ENCODE peak calls at places on chromosomes 4 and X, in nine cellular contexts. One of them, this sample, is unnamed.

GRCh38 chr4:86054676-86055075 is 305.2 kb downstream of the MAPK10 start:
- DNase-seq in A549: no peak
- DNase-seq in psoas muscle: no peak
- DNase-seq in spleen: no peak
- DNase-seq in ascending aorta: no peak
- DNase-seq in CD4-positive, alpha-beta memory T cell: no peak
- DNase-seq in neuronal stem cell: no peak
- DNase-seq in RWPE2: no peak
- DNase-seq in neural progenitor cell: no peak
- DNase-seq in this sample: no peak

GRCh38 chrX:38941675-38942074 is 140.4 kb downstream of the MID1IP1 start:
- DNase-seq in CD4-positive, alpha-beta memory T cell: no peak
- DNase-seq in spleen: no peak
- DNase-seq in neuronal stem cell: no peak
- DNase-seq in A549: no peak
- DNase-seq in RWPE2: no peak
- DNase-seq in neural progenitor cell: no peak
- DNase-seq in ascending aorta: no peak
- DNase-seq in psoas muscle: no peak
- DNase-seq in this sample: no peak

GRCh38 chrX:45344597-45344996 is 143.9 kb upstream of the DIPK2B start:
- DNase-seq in CD4-positive, alpha-beta memory T cell: no peak
- DNase-seq in A549: no peak
- DNase-seq in neuronal stem cell: no peak
- DNase-seq in psoas muscle: no peak
- DNase-seq in neural progenitor cell: no peak
- DNase-seq in spleen: no peak
- DNase-seq in ascending aorta: no peak
- DNase-seq in RWPE2: no peak
- DNase-seq in this sample: no peak

GRCh38 chr4:186844059-186844681 is 120.5 kb upstream of the FAT1 start:
- DNase-seq in CD4-positive, alpha-beta memory T cell: no peak
- DNase-seq in psoas muscle: no peak
- DNase-seq in ascending aorta: no peak
- DNase-seq in RWPE2: no peak
- DNase-seq in neural progenitor cell: peak; percentile 86
- DNase-seq in neuronal stem cell: peak; percentile 69
- DNase-seq in spleen: no peak
- DNase-seq in A549: no peak
- DNase-seq in this sample: no peak

GRCh38 chrX:63513825-63514574 is 162.9 kb upstream of the SPIN4 start:
- DNase-seq in neuronal stem cell: no peak
- DNase-seq in ascending aorta: no peak
- DNase-seq in neural progenitor cell: no peak
- DNase-seq in psoas muscle: no peak
- DNase-seq in spleen: no peak
- DNase-seq in RWPE2: no peak
- DNase-seq in CD4-positive, alpha-beta memory T cell: no peak
- DNase-seq in A549: no peak
- DNase-seq in this sample: no peak

GRCh38 chrX:140099221-140099620 is 133.9 kb upstream of the CXorf66 start:
- DNase-seq in A549: no peak
- DNase-seq in ascending aorta: no peak
- DNase-seq in neuronal stem cell: no peak
- DNase-seq in neural progenitor cell: peak; percentile 40
- DNase-seq in RWPE2: no peak
- DNase-seq in spleen: no peak
- DNase-seq in psoas muscle: no peak
- DNase-seq in CD4-positive, alpha-beta memory T cell: no peak
- DNase-seq in this sample: no peak

GRCh38 chrX:53357799-53358530 is 64.5 kb downstream of the SMC1A start:
- DNase-seq in CD4-positive, alpha-beta memory T cell: no peak
- DNase-seq in psoas muscle: no peak
- DNase-seq in neuronal stem cell: peak; percentile 3
- DNase-seq in neural progenitor cell: peak; percentile 49
- DNase-seq in ascending aorta: no peak
- DNase-seq in spleen: no peak
- DNase-seq in RWPE2: no peak
- DNase-seq in A549: no peak
- DNase-seq in this sample: no peak

GRCh38 chr4:76784237-76784636 is 113.7 kb downstream of the SOWAHB start:
- DNase-seq in spleen: no peak
- DNase-seq in psoas muscle: no peak
- DNase-seq in CD4-positive, alpha-beta memory T cell: no peak
- DNase-seq in A549: no peak
- DNase-seq in neural progenitor cell: peak; percentile 25
- DNase-seq in ascending aorta: no peak
- DNase-seq in RWPE2: no peak
- DNase-seq in neuronal stem cell: no peak
- DNase-seq in this sample: no peak

GRCh38 chrX:118347131-118347530 is 1.2 kb downstream of the WDR44 start:
- DNase-seq in A549: no peak
- DNase-seq in psoas muscle: no peak
- DNase-seq in RWPE2: no peak
- DNase-seq in neuronal stem cell: no peak
- DNase-seq in spleen: no peak
- DNase-seq in CD4-positive, alpha-beta memory T cell: peak; percentile 3
- DNase-seq in ascending aorta: no peak
- DNase-seq in neural progenitor cell: peak; percentile 19
- DNase-seq in this sample: no peak

GRCh38 chrX:9464435-9465371 is at the start of gene TBL1X:
- DNase-seq in psoas muscle: peak; percentile 70
- DNase-seq in CD4-positive, alpha-beta memory T cell: peak; percentile 45
- DNase-seq in neural progenitor cell: peak; percentile 71
- DNase-seq in neuronal stem cell: peak; percentile 29
- DNase-seq in spleen: peak; percentile 91
- DNase-seq in RWPE2: no peak
- DNase-seq in A549: peak; percentile 43
- DNase-seq in ascending aorta: no peak
- DNase-seq in this sample: peak; percentile 37

GRCh38 chr4:150002561-150002960 is 75.7 kb upstream of the DCLK2 start:
- DNase-seq in spleen: no peak
- DNase-seq in psoas muscle: no peak
- DNase-seq in neural progenitor cell: no peak
- DNase-seq in ascending aorta: no peak
- DNase-seq in CD4-positive, alpha-beta memory T cell: no peak
- DNase-seq in RWPE2: no peak
- DNase-seq in A549: no peak
- DNase-seq in neuronal stem cell: no peak
- DNase-seq in this sample: no peak

GRCh38 chrX:76971393-76972376 is 475.5 kb upstream of the FGF16 start:
- DNase-seq in RWPE2: no peak
- DNase-seq in A549: no peak
- DNase-seq in ascending aorta: no peak
- DNase-seq in neural progenitor cell: no peak
- DNase-seq in neuronal stem cell: no peak
- DNase-seq in CD4-positive, alpha-beta memory T cell: no peak
- DNase-seq in spleen: no peak
- DNase-seq in psoas muscle: no peak
- DNase-seq in this sample: no peak

GRCh38 chrX:120358687-120359086 is 3.2 kb upstream of the ATP1B4 start:
- DNase-seq in neural progenitor cell: peak; percentile 2
- DNase-seq in RWPE2: no peak
- DNase-seq in CD4-positive, alpha-beta memory T cell: no peak
- DNase-seq in neuronal stem cell: no peak
- DNase-seq in psoas muscle: no peak
- DNase-seq in A549: no peak
- DNase-seq in ascending aorta: no peak
- DNase-seq in spleen: no peak
- DNase-seq in this sample: no peak

GRCh38 chr4:87108142-87108546 is 112.3 kb downstream of the KLHL8 start:
- DNase-seq in RWPE2: no peak
- DNase-seq in CD4-positive, alpha-beta memory T cell: no peak
- DNase-seq in ascending aorta: no peak
- DNase-seq in neuronal stem cell: no peak
- DNase-seq in A549: peak; percentile 18
- DNase-seq in psoas muscle: peak; percentile 53
- DNase-seq in spleen: no peak
- DNase-seq in neural progenitor cell: no peak
- DNase-seq in this sample: no peak

GRCh38 chr4:158826882-158827281 is 58.1 kb downstream of the FNIP2 start:
- DNase-seq in neural progenitor cell: no peak
- DNase-seq in spleen: no peak
- DNase-seq in RWPE2: no peak
- DNase-seq in ascending aorta: no peak
- DNase-seq in CD4-positive, alpha-beta memory T cell: no peak
- DNase-seq in psoas muscle: no peak
- DNase-seq in A549: no peak
- DNase-seq in neuronal stem cell: no peak
- DNase-seq in this sample: no peak

GRCh38 chr4:190018201-190018920 is 8.7 kb downstream of the FRG2 start:
- DNase-seq in neural progenitor cell: no peak
- DNase-seq in ascending aorta: no peak
- DNase-seq in A549: no peak
- DNase-seq in CD4-positive, alpha-beta memory T cell: no peak
- DNase-seq in RWPE2: no peak
- DNase-seq in neuronal stem cell: no peak
- DNase-seq in psoas muscle: no peak
- DNase-seq in spleen: peak; percentile 55
- DNase-seq in this sample: no peak

GRCh38 chr4:114649908-114650307 is 51.3 kb downstream of the UGT8 start:
- DNase-seq in A549: no peak
- DNase-seq in neural progenitor cell: no peak
- DNase-seq in neuronal stem cell: no peak
- DNase-seq in psoas muscle: no peak
- DNase-seq in RWPE2: no peak
- DNase-seq in ascending aorta: no peak
- DNase-seq in CD4-positive, alpha-beta memory T cell: no peak
- DNase-seq in spleen: no peak
- DNase-seq in this sample: no peak

GRCh38 chr4:159549092-159549491 is 446.2 kb downstream of the RAPGEF2 start:
- DNase-seq in ascending aorta: no peak
- DNase-seq in neuronal stem cell: no peak
- DNase-seq in A549: no peak
- DNase-seq in spleen: no peak
- DNase-seq in neural progenitor cell: no peak
- DNase-seq in CD4-positive, alpha-beta memory T cell: no peak
- DNase-seq in RWPE2: no peak
- DNase-seq in psoas muscle: no peak
- DNase-seq in this sample: no peak

GRCh38 chrX:103685396-103685795 is 1.1 kb downstream of the MORF4L2 start:
- DNase-seq in ascending aorta: no peak
- DNase-seq in CD4-positive, alpha-beta memory T cell: no peak
- DNase-seq in neural progenitor cell: no peak
- DNase-seq in A549: peak; percentile 15
- DNase-seq in neuronal stem cell: no peak
- DNase-seq in RWPE2: no peak
- DNase-seq in psoas muscle: no peak
- DNase-seq in spleen: no peak
- DNase-seq in this sample: no peak

GRCh38 chr4:147787204-147787603 is 55.3 kb downstream of the ARHGAP10 start:
- DNase-seq in ascending aorta: no peak
- DNase-seq in RWPE2: no peak
- DNase-seq in spleen: no peak
- DNase-seq in A549: no peak
- DNase-seq in CD4-positive, alpha-beta memory T cell: no peak
- DNase-seq in neural progenitor cell: no peak
- DNase-seq in neuronal stem cell: no peak
- DNase-seq in psoas muscle: peak; percentile 52
- DNase-seq in this sample: no peak

GRCh38 chr4:141810038-141810701 is 173.8 kb downstream of the IL15 start:
- DNase-seq in neural progenitor cell: peak; percentile 27
- DNase-seq in A549: no peak
- DNase-seq in neuronal stem cell: no peak
- DNase-seq in psoas muscle: no peak
- DNase-seq in spleen: no peak
- DNase-seq in CD4-positive, alpha-beta memory T cell: no peak
- DNase-seq in RWPE2: no peak
- DNase-seq in ascending aorta: no peak
- DNase-seq in this sample: no peak

GRCh38 chrX:13092455-13092941 is 48.1 kb upstream of the FAM9C start:
- DNase-seq in RWPE2: no peak
- DNase-seq in A549: no peak
- DNase-seq in neural progenitor cell: no peak
- DNase-seq in neuronal stem cell: no peak
- DNase-seq in CD4-positive, alpha-beta memory T cell: peak; percentile 86
- DNase-seq in psoas muscle: peak; percentile 16
- DNase-seq in ascending aorta: peak; percentile 26
- DNase-seq in spleen: peak; percentile 90
- DNase-seq in this sample: no peak
- H3K27ac ChIP-seq in RWPE2: no peak overlapping the region
- H3K27ac ChIP-seq in A549: peak overlapping the region; percentile 53
- H3K27ac ChIP-seq in neural progenitor cell: no peak overlapping the region
- H3K27ac ChIP-seq in neuronal stem cell: no peak overlapping the region
- H3K27ac ChIP-seq in CD4-positive, alpha-beta memory T cell: peak overlapping the region; percentile 94
- H3K27ac ChIP-seq in psoas muscle: no peak overlapping the region
- H3K27ac ChIP-seq in ascending aorta: peak overlapping the region; percentile 71
- H3K27ac ChIP-seq in spleen: peak overlapping the region; percentile 89
- H3K27ac ChIP-seq in this sample: peak overlapping the region; percentile 36

GRCh38 chr4:22522706-22523501 is 7.0 kb upstream of the ADGRA3 start:
- DNase-seq in neural progenitor cell: no peak
- DNase-seq in ascending aorta: no peak
- DNase-seq in CD4-positive, alpha-beta memory T cell: no peak
- DNase-seq in A549: no peak
- DNase-seq in psoas muscle: no peak
- DNase-seq in spleen: no peak
- DNase-seq in RWPE2: no peak
- DNase-seq in neuronal stem cell: no peak
- DNase-seq in this sample: no peak
- H3K27ac ChIP-seq in neural progenitor cell: no peak overlapping the region
- H3K27ac ChIP-seq in ascending aorta: no peak overlapping the region
- H3K27ac ChIP-seq in CD4-positive, alpha-beta memory T cell: no peak overlapping the region
- H3K27ac ChIP-seq in A549: no peak overlapping the region
- H3K27ac ChIP-seq in psoas muscle: no peak overlapping the region
- H3K27ac ChIP-seq in spleen: no peak overlapping the region
- H3K27ac ChIP-seq in RWPE2: no peak overlapping the region
- H3K27ac ChIP-seq in neuronal stem cell: no peak overlapping the region
- H3K27ac ChIP-seq in this sample: no peak overlapping the region

GRCh38 chr4:57098945-57099344 is 11.2 kb downstream of the IGFBP7 start:
- DNase-seq in A549: no peak
- DNase-seq in psoas muscle: no peak
- DNase-seq in CD4-positive, alpha-beta memory T cell: no peak
- DNase-seq in neuronal stem cell: no peak
- DNase-seq in ascending aorta: no peak
- DNase-seq in neural progenitor cell: no peak
- DNase-seq in spleen: no peak
- DNase-seq in RWPE2: no peak
- DNase-seq in this sample: no peak
- H3K27ac ChIP-seq in A549: peak overlapping the region; percentile 79
- H3K27ac ChIP-seq in psoas muscle: no peak overlapping the region
- H3K27ac ChIP-seq in CD4-positive, alpha-beta memory T cell: no peak overlapping the region
- H3K27ac ChIP-seq in neuronal stem cell: no peak overlapping the region
- H3K27ac ChIP-seq in ascending aorta: peak overlapping the region; percentile 95
- H3K27ac ChIP-seq in neural progenitor cell: no peak overlapping the region
- H3K27ac ChIP-seq in spleen: peak overlapping the region; percentile 41
- H3K27ac ChIP-seq in RWPE2: peak overlapping the region; percentile 86
- H3K27ac ChIP-seq in this sample: peak overlapping the region; percentile 19

DNA sequence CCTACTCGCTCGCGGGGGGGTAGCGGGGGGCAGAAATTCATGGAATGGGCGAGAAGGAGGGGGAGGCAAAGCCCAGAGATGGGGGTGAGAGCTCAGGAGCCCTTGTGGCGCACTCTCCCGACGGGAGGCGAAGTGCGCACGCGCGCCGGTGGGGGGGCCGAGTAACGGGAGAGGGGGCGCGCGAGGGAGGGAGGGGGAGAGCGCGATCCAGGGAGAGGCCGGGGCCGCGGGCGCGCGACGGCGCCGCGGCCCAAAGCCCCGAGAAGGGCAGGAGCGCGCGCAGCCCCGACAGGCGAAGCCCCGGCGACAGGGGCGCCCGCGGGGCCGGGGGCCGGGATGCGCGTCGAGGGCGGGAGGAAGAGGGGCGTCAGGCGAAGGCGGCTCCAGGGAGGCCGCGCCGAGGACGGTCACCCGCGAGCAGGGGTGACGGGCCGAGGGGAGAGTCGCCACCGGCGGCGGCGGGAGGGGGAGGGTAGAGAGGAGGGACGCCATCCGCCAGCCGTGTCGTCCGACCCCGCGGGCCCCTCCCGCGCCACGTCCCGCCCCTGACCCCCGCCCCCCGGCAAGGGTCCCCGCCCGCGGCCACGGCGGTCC is 417 bp downstream of the MECP2 start:
- DNase-seq in neural progenitor cell: peak; percentile 91
- DNase-seq in spleen: peak; percentile 90
- DNase-seq in psoas muscle: peak; percentile 81
- DNase-seq in A549: peak; percentile 77
- DNase-seq in ascending aorta: peak; percentile 26
- DNase-seq in neuronal stem cell: peak; percentile 75
- DNase-seq in RWPE2: no peak
- DNase-seq in CD4-positive, alpha-beta memory T cell: peak; percentile 60
- DNase-seq in this sample: peak; percentile 75
- H3K27ac ChIP-seq in neural progenitor cell: peak overlapping the region; percentile 86
- H3K27ac ChIP-seq in spleen: peak overlapping the region; percentile 98
- H3K27ac ChIP-seq in psoas muscle: peak overlapping the region; percentile 91
- H3K27ac ChIP-seq in A549: peak overlapping the region; percentile 98
- H3K27ac ChIP-seq in ascending aorta: peak overlapping the region; percentile 99
- H3K27ac ChIP-seq in neuronal stem cell: peak overlapping the region; percentile 72
- H3K27ac ChIP-seq in RWPE2: peak overlapping the region; percentile 58
- H3K27ac ChIP-seq in CD4-positive, alpha-beta memory T cell: peak overlapping the region; percentile 96
- H3K27ac ChIP-seq in this sample: peak overlapping the region; percentile 82

This sample was measured in caudate nucleus.